ENCODE peak calls at places on chromosome 22, in six cellular contexts. D is PC-3, Q is upper lobe of right lung, I is tibial nerve, P is GM23338, N is sigmoid colon. W is an unnamed sample.

GRCh38 chr22:41009222-41009948 is 58.2 kb downstream of the RBX1 start:
- DNase-seq in I (no peak), N (no peak), D (peak; percentile 59), P (no peak), Q (peak; percentile 68), W (no peak)

GRCh38 chr22:28741758-28742561 is at the start of the genes CHEK2 and HSCB:
- DNase-seq in I (peak; percentile 98), N (peak; percentile 99), P (peak; percentile 99), Q (peak; percentile 98), D (peak; percentile 96), W (peak; percentile 99)

GRCh38 chr22:33654173-33654890 is 265.9 kb downstream of the LARGE1 start:
- DNase-seq in I (no peak), P (peak; percentile 52), N (no peak), D (no peak), Q (no peak), W (no peak)

GRCh38 chr22:40712311-40712710 is 33.0 kb downstream of the MCHR1 start:
- DNase-seq in D (no peak), P (no peak), N (no peak), I (no peak), Q (no peak), W (no peak)

GRCh38 chr22:24392218-24392931 is 35.0 kb upstream of the ADORA2A start:
- DNase-seq in N (no peak), I (no peak), D (no peak), Q (no peak), P (no peak), W (no peak)

GRCh38 chr22:24156146-24156914 is 25.0 kb upstream of the SUSD2 start:
- DNase-seq in D (peak; percentile 12), P (peak; percentile 59), Q (peak; percentile 82), N (no peak), I (no peak), W (no peak)

GRCh38 chr22:41781508-41781906 is 19.0 kb upstream of the CCDC134 start:
- DNase-seq in I (no peak), Q (no peak), N (no peak), D (no peak), P (no peak), W (no peak)

GRCh38 chr22:48146426-48146825 is 1384.0 kb downstream of the TBC1D22A start:
- DNase-seq in N (no peak), P (no peak), D (no peak), Q (no peak), I (no peak), W (no peak)

GRCh38 chr22:18966748-18967147 is 30.7 kb upstream of the PRODH start:
- DNase-seq in Q (peak; percentile 57), P (no peak), N (peak; percentile 56), D (no peak), I (no peak), W (no peak)

GRCh38 chr22:23815781-23816551 is 22.8 kb downstream of the DERL3 start:
- DNase-seq in Q (no peak), I (no peak), N (no peak), P (no peak), D (no peak), W (no peak)

GRCh38 chr22:25775501-25775900 is 33.5 kb downstream of the MYO18B start:
- DNase-seq in N (no peak), I (no peak), Q (no peak), P (peak; percentile 74), D (no peak), W (no peak)

GRCh38 chr22:27224485-27225364 is 567.3 kb downstream of the MIAT start:
- DNase-seq in D (no peak), Q (no peak), I (peak; percentile 39), P (no peak), N (no peak), W (peak; percentile 70)

GRCh38 chr22:25495286-25495685 is 69.2 kb upstream of the GRK3 start:
- DNase-seq in P (no peak), Q (no peak), I (no peak), N (no peak), D (no peak), W (no peak)

GRCh38 chr22:46830001-46830715 is 67.7 kb downstream of the TBC1D22A start:
- DNase-seq in D (peak; percentile 84), P (no peak), N (peak; percentile 82), I (peak; percentile 52), Q (peak; percentile 49), W (peak; percentile 68)

GRCh38 chr22:25354456-25354855 is 135.0 kb downstream of the CRYBB2 start:
- DNase-seq in N (peak; percentile 52), P (no peak), Q (peak; percentile 47), D (no peak), I (no peak), W (no peak)

GRCh38 chr22:28883917-28884753 is 763 bp downstream of the ZNRF3 start:
- DNase-seq in Q (peak; percentile 82), D (peak; percentile 32), N (peak; percentile 77), P (peak; percentile 83), I (no peak), W (peak; percentile 76)

GRCh38 chr22:31540966-31541365 is 44.6 kb downstream of the SFI1 start:
- DNase-seq in P (no peak), D (no peak), N (peak; percentile 1), I (no peak), Q (no peak), W (no peak)

GRCh38 chr22:32700186-32700882 is 101.2 kb upstream of the TIMP3 start:
- DNase-seq in P (no peak), I (no peak), N (no peak), Q (no peak), D (no peak), W (peak; percentile 43)

GRCh38 chr22:22460635-22461034 is 47.9 kb downstream of the ZNF280B start:
- DNase-seq in N (no peak), D (peak; percentile 15), Q (no peak), P (peak; percentile 47), I (no peak), W (no peak)

GRCh38 chr22:17878970-17879369 is 104.7 kb upstream of the BID start:
- DNase-seq in N (no peak), Q (no peak), P (no peak), I (no peak), D (no peak), W (no peak)

GRCh38 chr22:45781941-45782340 is 110.3 kb downstream of the ATXN10 start:
- DNase-seq in Q (no peak), I (no peak), D (peak; percentile 29), P (no peak), N (no peak), W (no peak)

GRCh38 chr22:45777852-45778172 is 106.2 kb downstream of the ATXN10 start:
- DNase-seq in D (no peak), Q (no peak), I (no peak), N (no peak), P (no peak), W (no peak)

GRCh38 chr22:45781459-45781858 is 109.8 kb downstream of the ATXN10 start:
- DNase-seq in Q (no peak), D (no peak), N (no peak), I (no peak), P (no peak), W (no peak)

GRCh38 chr22:45777046-45777851 is 105.6 kb downstream of the ATXN10 start:
- DNase-seq in D (peak; percentile 83), N (no peak), I (no peak), P (no peak), Q (no peak), W (no peak)

GRCh38 chr22:45779351-45779750 is 107.7 kb downstream of the ATXN10 start:
- DNase-seq in Q (no peak), I (no peak), P (no peak), N (no peak), D (no peak), W (no peak)
- H3K4me3 ChIP-seq in Q (no peak overlapping the region), I (no peak overlapping the region), P (no peak overlapping the region), N (no peak overlapping the region), D (no peak overlapping the region), W (no peak overlapping the region)

GRCh38 chr22:39431821-39432251 is 25.0 kb upstream of the MGAT3 start:
- DNase-seq in N (no peak), I (no peak), D (no peak), Q (no peak), P (no peak), W (no peak)
- H3K27ac ChIP-seq in N (peak overlapping the region; percentile 85), I (peak overlapping the region; percentile 78), D (no peak overlapping the region), Q (peak overlapping the region; percentile 8), P (no peak overlapping the region), W (peak overlapping the region; percentile 88)

GRCh38 chr22:36224245-36224644 is 15.1 kb downstream of the APOL2 start:
- DNase-seq in P (no peak), I (no peak), Q (no peak), N (no peak), D (peak; percentile 12), W (peak; percentile 41)

GRCh38 chr22:36220457-36220921 is 18.8 kb downstream of the APOL2 start:
- DNase-seq in D (peak; percentile 55), N (peak; percentile 81), Q (no peak), P (peak; percentile 48), I (peak; percentile 55), W (peak; percentile 73)

GRCh38 chr22:36223504-36223903 is 15.8 kb downstream of the APOL2 start:
- DNase-seq in D (no peak), I (no peak), Q (no peak), P (no peak), N (no peak), W (peak; percentile 52)

GRCh38 chr22:36222887-36223450 is 16.4 kb downstream of the APOL2 start:
- DNase-seq in Q (no peak), P (no peak), D (no peak), I (no peak), N (no peak), W (peak; percentile 50)

DNA sequence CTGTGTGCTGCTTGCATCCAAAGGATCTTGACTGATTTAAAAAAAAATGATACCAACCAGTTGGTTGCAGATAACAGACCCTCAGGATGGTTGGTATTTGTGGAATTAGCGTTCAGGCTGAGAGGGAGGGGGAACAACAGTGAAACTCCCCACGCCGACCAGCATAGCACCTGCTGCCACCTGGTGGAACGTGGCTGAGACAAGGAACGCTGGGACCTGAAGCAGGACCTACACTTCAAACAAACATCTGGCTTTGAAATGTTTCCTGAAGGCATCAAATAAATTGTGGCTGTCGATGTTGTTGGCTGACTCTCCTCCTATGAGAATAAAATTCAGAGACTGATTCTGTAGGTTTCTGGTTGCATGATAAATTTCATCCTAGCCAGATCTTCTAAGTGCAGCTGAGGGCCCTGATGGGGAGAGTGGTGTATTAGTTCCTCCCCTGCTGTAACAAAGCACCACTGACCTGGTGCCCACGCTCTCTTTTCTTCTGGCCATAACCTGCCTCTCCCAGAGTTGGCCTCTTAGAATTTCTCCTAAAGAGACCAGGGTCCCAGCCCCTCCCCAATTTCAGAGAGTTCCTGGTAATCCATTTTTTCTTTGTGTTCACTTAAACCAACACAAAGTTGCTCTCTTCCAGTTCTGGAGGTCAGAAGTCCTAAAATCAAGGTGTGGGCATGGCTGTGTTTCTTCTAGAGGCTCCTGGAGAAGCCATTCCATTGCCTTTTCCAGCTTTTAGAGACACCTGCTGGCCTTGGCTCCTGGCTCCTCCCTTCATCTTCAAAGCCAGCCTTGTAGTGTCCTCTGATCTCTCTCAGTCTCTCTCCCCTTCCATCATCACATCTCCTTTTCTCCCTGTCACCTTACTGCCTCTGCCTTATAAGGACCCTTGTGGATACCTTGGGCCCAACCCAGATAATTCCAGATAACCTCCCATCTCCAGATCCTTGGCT is 17.3 kb downstream of the APOL2 start:
- DNase-seq in D (peak; percentile 46), Q (no peak), N (no peak), P (peak; percentile 86), I (no peak), W (peak; percentile 73)
- TF ChIP-seq CTCF in D (peak; percentile 70), Q (peak; percentile 63), N (no peak), P (peak; percentile 82), I (peak; percentile 43), W (no peak)

DNA sequence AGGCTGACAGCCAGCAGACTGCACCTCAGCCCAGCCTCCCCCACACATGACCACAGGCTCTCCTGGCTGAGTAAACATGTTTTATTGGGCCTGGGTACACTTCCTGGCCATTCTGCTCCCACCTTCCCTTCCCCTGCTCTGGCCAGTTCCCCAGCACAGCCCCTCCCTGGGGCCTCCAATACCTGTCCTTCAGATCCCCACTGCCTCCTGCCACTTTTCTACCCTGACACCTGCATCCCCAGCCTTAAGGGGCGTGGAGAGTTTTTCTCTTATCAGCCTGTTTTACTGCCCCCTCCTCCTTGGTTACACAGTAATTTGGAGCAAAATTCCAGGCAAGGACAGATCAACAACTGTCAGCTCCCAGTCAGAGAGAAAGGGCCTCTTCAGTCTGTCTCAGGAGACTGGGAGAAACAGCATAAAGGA is at the start of gene ISX:
- DNase-seq in Q (no peak), D (peak; percentile 9), N (no peak), P (no peak), I (no peak), W (no peak)
- H3K4me3 ChIP-seq in Q (no peak within 1 kb of the TSS), D (no peak within 1 kb of the TSS), N (peak within 1 kb of the TSS; percentile 7), P (no peak within 1 kb of the TSS), I (no peak within 1 kb of the TSS), W (no peak within 1 kb of the TSS)